ENCODE peak calls at places on chromosomes 1 and 21, in five cellular contexts. One of them, this sample, is unnamed.

GRCh38 chr1:40820911-40821693 is 37.5 kb downstream of the KCNQ4 start:
- DNase-seq in HepG2: no peak
- DNase-seq in GM12878: no peak
- DNase-seq in SK-N-SH: peak
- DNase-seq in IMR-90: no peak
- DNase-seq in this sample: no peak

GRCh38 chr1:58572691-58573090 is 4.4 kb downstream of the TACSTD2 start:
- DNase-seq in IMR-90: no peak
- DNase-seq in SK-N-SH: no peak
- DNase-seq in GM12878: no peak
- DNase-seq in HepG2: no peak
- DNase-seq in this sample: no peak

GRCh38 chr1:199551967-199552565 is 475.4 kb upstream of the NR5A2 start:
- DNase-seq in HepG2: peak
- DNase-seq in SK-N-SH: peak
- DNase-seq in IMR-90: peak
- DNase-seq in GM12878: no peak
- DNase-seq in this sample: peak

GRCh38 chr1:102861247-102861646 is 247.1 kb downstream of the COL11A1 start:
- DNase-seq in IMR-90: peak
- DNase-seq in HepG2: no peak
- DNase-seq in GM12878: no peak
- DNase-seq in SK-N-SH: no peak
- DNase-seq in this sample: no peak

GRCh38 chr1:180213401-180214177 is 16.5 kb upstream of the LHX4 start:
- DNase-seq in IMR-90: no peak
- DNase-seq in SK-N-SH: no peak
- DNase-seq in HepG2: no peak
- DNase-seq in GM12878: peak
- DNase-seq in this sample: peak

GRCh38 chr1:212132040-212132439 is 96.5 kb downstream of the DTL start:
- DNase-seq in IMR-90: peak
- DNase-seq in HepG2: no peak
- DNase-seq in SK-N-SH: no peak
- DNase-seq in GM12878: no peak
- DNase-seq in this sample: no peak

GRCh38 chr21:15212214-15212613 is 147.4 kb upstream of the NRIP1 start:
- DNase-seq in IMR-90: no peak
- DNase-seq in SK-N-SH: no peak
- DNase-seq in HepG2: no peak
- DNase-seq in GM12878: no peak
- DNase-seq in this sample: no peak

GRCh38 chr21:44043613-44044012 is 31.5 kb downstream of the TRAPPC10 start:
- DNase-seq in GM12878: no peak
- DNase-seq in HepG2: no peak
- DNase-seq in SK-N-SH: no peak
- DNase-seq in IMR-90: no peak
- DNase-seq in this sample: no peak

GRCh38 chr1:30712583-30712982 is 10.8 kb downstream of the MATN1 start:
- DNase-seq in SK-N-SH: no peak
- DNase-seq in HepG2: no peak
- DNase-seq in GM12878: no peak
- DNase-seq in IMR-90: no peak
- DNase-seq in this sample: no peak

GRCh38 chr1:5885471-5886139 is 106.6 kb downstream of the NPHP4 start:
- DNase-seq in HepG2: no peak
- DNase-seq in SK-N-SH: peak
- DNase-seq in IMR-90: no peak
- DNase-seq in GM12878: no peak
- DNase-seq in this sample: no peak

GRCh38 chr1:11339346-11340247 is 66.6 kb downstream of the UBIAD1 start:
- DNase-seq in GM12878: no peak
- DNase-seq in HepG2: no peak
- DNase-seq in SK-N-SH: peak
- DNase-seq in IMR-90: no peak
- DNase-seq in this sample: no peak

GRCh38 chr21:39483917-39484316 is 32.1 kb downstream of the SH3BGR start:
- DNase-seq in HepG2: no peak
- DNase-seq in IMR-90: peak
- DNase-seq in SK-N-SH: no peak
- DNase-seq in GM12878: no peak
- DNase-seq in this sample: peak

GRCh38 chr1:202844935-202845334 is 34.2 kb downstream of the PCAT6 start:
- DNase-seq in HepG2: no peak
- DNase-seq in GM12878: no peak
- DNase-seq in SK-N-SH: no peak
- DNase-seq in IMR-90: peak
- DNase-seq in this sample: no peak

GRCh38 chr1:51650198-51650597 is 33.3 kb downstream of the OSBPL9 start:
- DNase-seq in GM12878: no peak
- DNase-seq in IMR-90: peak
- DNase-seq in SK-N-SH: no peak
- DNase-seq in HepG2: no peak
- DNase-seq in this sample: no peak

GRCh38 chr1:99766378-99766800 is at the start of gene FRRS1:
- DNase-seq in SK-N-SH: peak
- DNase-seq in IMR-90: peak
- DNase-seq in HepG2: peak
- DNase-seq in GM12878: peak
- DNase-seq in this sample: peak

GRCh38 chr1:29636936-29637335 is 400.6 kb downstream of the PTPRU start:
- DNase-seq in HepG2: no peak
- DNase-seq in IMR-90: no peak
- DNase-seq in SK-N-SH: no peak
- DNase-seq in GM12878: no peak
- DNase-seq in this sample: no peak

GRCh38 chr1:7471836-7472235 is 299.3 kb upstream of the VAMP3 start:
- DNase-seq in IMR-90: peak
- DNase-seq in GM12878: no peak
- DNase-seq in HepG2: no peak
- DNase-seq in SK-N-SH: no peak
- DNase-seq in this sample: no peak

GRCh38 chr1:23660671-23661070 is 30.9 kb upstream of the RPL11 start:
- DNase-seq in HepG2: no peak
- DNase-seq in SK-N-SH: no peak
- DNase-seq in IMR-90: no peak
- DNase-seq in GM12878: no peak
- DNase-seq in this sample: no peak

GRCh38 chr1:8019229-8019620 is 6.9 kb downstream of the ERRFI1 start:
- DNase-seq in SK-N-SH: no peak
- DNase-seq in IMR-90: no peak
- DNase-seq in HepG2: no peak
- DNase-seq in GM12878: no peak
- DNase-seq in this sample: no peak

GRCh38 chr1:88985033-88985432 is 7.4 kb downstream of the KYAT3 start:
- DNase-seq in GM12878: no peak
- DNase-seq in IMR-90: peak
- DNase-seq in SK-N-SH: peak
- DNase-seq in HepG2: peak
- DNase-seq in this sample: peak

GRCh38 chr1:247748041-247748440 is at the start of gene OR14A2:
- DNase-seq in SK-N-SH: no peak
- DNase-seq in IMR-90: no peak
- DNase-seq in HepG2: no peak
- DNase-seq in GM12878: no peak
- DNase-seq in this sample: no peak

GRCh38 chr21:41135715-41136114 is 32.2 kb upstream of the BACE2 start:
- DNase-seq in GM12878: no peak
- DNase-seq in IMR-90: no peak
- DNase-seq in HepG2: no peak
- DNase-seq in SK-N-SH: no peak
- DNase-seq in this sample: no peak

GRCh38 chr1:27604579-27605299 is 795 bp upstream of the AHDC1 start:
- DNase-seq in GM12878: no peak
- DNase-seq in SK-N-SH: no peak
- DNase-seq in IMR-90: no peak
- DNase-seq in HepG2: no peak
- DNase-seq in this sample: no peak

GRCh38 chr1:34858901-34859441 is 578 bp downstream of the SMIM12 start:
- DNase-seq in IMR-90: peak
- DNase-seq in HepG2: no peak
- DNase-seq in SK-N-SH: no peak
- DNase-seq in GM12878: no peak
- DNase-seq in this sample: no peak

GRCh38 chr1:156873659-156874058 is 13.0 kb downstream of the NTRK1 start:
- DNase-seq in SK-N-SH: no peak
- DNase-seq in IMR-90: no peak
- DNase-seq in HepG2: no peak
- DNase-seq in GM12878: no peak
- DNase-seq in this sample: no peak

GRCh38 chr1:63877816-63878215 is 104.0 kb downstream of the ROR1 start:
- DNase-seq in IMR-90: peak
- DNase-seq in HepG2: no peak
- DNase-seq in SK-N-SH: no peak
- DNase-seq in GM12878: no peak
- DNase-seq in this sample: no peak

GRCh38 chr1:113191579-113192076 is 118.6 kb downstream of the LRIG2 start:
- DNase-seq in IMR-90: no peak
- DNase-seq in GM12878: peak
- DNase-seq in SK-N-SH: no peak
- DNase-seq in HepG2: no peak
- DNase-seq in this sample: no peak

GRCh38 chr21:20997633-20998455 is at the start of gene NCAM2:
- DNase-seq in HepG2: peak
- DNase-seq in IMR-90: peak
- DNase-seq in SK-N-SH: peak
- DNase-seq in GM12878: no peak
- DNase-seq in this sample: peak

GRCh38 chr21:31873696-31874599 is 1.1 kb downstream of the HUNK start:
- DNase-seq in SK-N-SH: peak
- DNase-seq in HepG2: no peak
- DNase-seq in GM12878: no peak
- DNase-seq in IMR-90: peak
- DNase-seq in this sample: peak

GRCh38 chr1:224747578-224747977 is 131.5 kb downstream of the CNIH3 start:
- DNase-seq in GM12878: no peak
- DNase-seq in HepG2: no peak
- DNase-seq in SK-N-SH: no peak
- DNase-seq in IMR-90: peak
- DNase-seq in this sample: no peak

GRCh38 chr1:48674641-48675040 is 102.0 kb downstream of the BEND5 start:
- DNase-seq in GM12878: no peak
- DNase-seq in IMR-90: peak
- DNase-seq in SK-N-SH: peak
- DNase-seq in HepG2: no peak
- DNase-seq in this sample: no peak

GRCh38 chr21:8993284-8993942 is 1528.0 kb upstream of the TPTE start:
- DNase-seq in GM12878: no peak
- DNase-seq in HepG2: peak
- DNase-seq in SK-N-SH: no peak
- DNase-seq in IMR-90: no peak
- DNase-seq in this sample: no peak

GRCh38 chr1:233597489-233597901 is 16.4 kb upstream of the KCNK1 start:
- DNase-seq in HepG2: no peak
- DNase-seq in IMR-90: no peak
- DNase-seq in SK-N-SH: no peak
- DNase-seq in GM12878: peak
- DNase-seq in this sample: no peak

GRCh38 chr1:58815069-58815679 is 31.3 kb upstream of the JUN start:
- DNase-seq in HepG2: peak
- DNase-seq in SK-N-SH: peak
- DNase-seq in IMR-90: peak
- DNase-seq in GM12878: peak
- DNase-seq in this sample: peak

GRCh38 chr1:42043182-42043581 is 110.0 kb upstream of the GUCA2B start:
- DNase-seq in IMR-90: no peak
- DNase-seq in GM12878: no peak
- DNase-seq in SK-N-SH: peak
- DNase-seq in HepG2: no peak
- DNase-seq in this sample: no peak

GRCh38 chr1:42043811-42044210 is 109.4 kb upstream of the GUCA2B start:
- DNase-seq in SK-N-SH: no peak
- DNase-seq in HepG2: no peak
- DNase-seq in GM12878: no peak
- DNase-seq in IMR-90: no peak
- DNase-seq in this sample: no peak

GRCh38 chr1:42052300-42052699 is 100.9 kb upstream of the GUCA2B start:
- DNase-seq in HepG2: no peak
- DNase-seq in IMR-90: peak
- DNase-seq in SK-N-SH: no peak
- DNase-seq in GM12878: no peak
- DNase-seq in this sample: no peak

GRCh38 chr1:42044346-42044745 is 108.9 kb upstream of the GUCA2B start:
- DNase-seq in HepG2: no peak
- DNase-seq in GM12878: no peak
- DNase-seq in IMR-90: no peak
- DNase-seq in SK-N-SH: no peak
- DNase-seq in this sample: no peak

GRCh38 chr1:42046772-42047552 is 106.2 kb upstream of the GUCA2B start:
- DNase-seq in IMR-90: no peak
- DNase-seq in GM12878: no peak
- DNase-seq in HepG2: peak
- DNase-seq in SK-N-SH: peak
- DNase-seq in this sample: no peak
- TF ChIP-seq SMC3 in IMR-90: no peak
- TF ChIP-seq SMC3 in GM12878: no peak
- TF ChIP-seq SMC3 in HepG2: no peak
- TF ChIP-seq SMC3 in SK-N-SH: no peak
- TF ChIP-seq SMC3 in this sample: no peak

GRCh38 chr1:166164995-166165660 is 1.7 kb downstream of the FAM78B start:
- DNase-seq in HepG2: peak
- DNase-seq in SK-N-SH: peak
- DNase-seq in GM12878: no peak
- DNase-seq in IMR-90: peak
- DNase-seq in this sample: peak
- TF ChIP-seq SMC3 in HepG2: no peak
- TF ChIP-seq SMC3 in SK-N-SH: peak
- TF ChIP-seq SMC3 in GM12878: peak
- TF ChIP-seq SMC3 in IMR-90: peak
- TF ChIP-seq SMC3 in this sample: peak

GRCh38 chr1:81874461-81874860 is 73.7 kb downstream of the ADGRL2 start:
- DNase-seq in HepG2: no peak
- DNase-seq in GM12878: no peak
- DNase-seq in SK-N-SH: no peak
- DNase-seq in IMR-90: no peak
- DNase-seq in this sample: no peak
- TF ChIP-seq SMC3 in HepG2: no peak
- TF ChIP-seq SMC3 in GM12878: no peak
- TF ChIP-seq SMC3 in SK-N-SH: no peak
- TF ChIP-seq SMC3 in IMR-90: no peak
- TF ChIP-seq SMC3 in this sample: no peak

GRCh38 chr21:17479606-17480005 is 33.2 kb upstream of the CXADR start:
- DNase-seq in GM12878: no peak
- DNase-seq in SK-N-SH: no peak
- DNase-seq in HepG2: no peak
- DNase-seq in IMR-90: no peak
- DNase-seq in this sample: no peak

GRCh38 chr21:17472167-17472566 is 40.7 kb upstream of the CXADR start:
- DNase-seq in IMR-90: no peak
- DNase-seq in GM12878: no peak
- DNase-seq in SK-N-SH: no peak
- DNase-seq in HepG2: no peak
- DNase-seq in this sample: no peak

GRCh38 chr21:17472592-17473271 is 40.1 kb upstream of the CXADR start:
- DNase-seq in GM12878: no peak
- DNase-seq in SK-N-SH: no peak
- DNase-seq in HepG2: peak
- DNase-seq in IMR-90: no peak
- DNase-seq in this sample: no peak

GRCh38 chr21:17476006-17476405 is 36.8 kb upstream of the CXADR start:
- DNase-seq in SK-N-SH: no peak
- DNase-seq in GM12878: no peak
- DNase-seq in IMR-90: no peak
- DNase-seq in HepG2: peak
- DNase-seq in this sample: no peak
- TF ChIP-seq SMC3 in SK-N-SH: no peak
- TF ChIP-seq SMC3 in GM12878: no peak
- TF ChIP-seq SMC3 in IMR-90: no peak
- TF ChIP-seq SMC3 in HepG2: no peak
- TF ChIP-seq SMC3 in this sample: no peak